ENCODE peak calls at places on chromosomes 4 and X, in seven cellular contexts. H is IMR-90, K is mesenchymal stem cell, R is trophoblast cell, C is mesendoderm, O is neuronal stem cell, J is H1. M is an unnamed sample.

GRCh38 chr4:38958453-38958852 is 73.8 kb downstream of the TMEM156 start:
- DNase-seq in H (peak; percentile 87), K (no peak), R (no peak), C (no peak), O (no peak), J (no peak), M (no peak)

GRCh38 chr4:996030-996993 is 3.1 kb upstream of the SLC26A1 start:
- DNase-seq in H (no peak), K (no peak), R (no peak), C (no peak), O (no peak), J (no peak), M (no peak)

GRCh38 chr4:47110670-47111069 is 79.3 kb downstream of the GABRB1 start:
- DNase-seq in H (no peak), K (no peak), R (no peak), C (no peak), O (no peak), J (no peak), M (no peak)

GRCh38 chr4:127540497-127541026 is 92.2 kb upstream of the INTU start:
- DNase-seq in H (no peak), K (no peak), R (no peak), C (no peak), O (no peak), J (no peak), M (no peak)

GRCh38 chr4:82484987-82485783 is 54.8 kb downstream of the ENOPH1 start:
- DNase-seq in H (no peak), K (no peak), R (no peak), C (no peak), O (no peak), J (no peak), M (no peak)

GRCh38 chr4:92305148-92305877 is 1.5 kb downstream of the GRID2 start:
- DNase-seq in H (peak; percentile 32), K (peak; percentile 49), R (no peak), C (peak; percentile 97), O (peak; percentile 82), J (peak; percentile 78), M (peak; percentile 96)

GRCh38 chr4:144575181-144575580 is 70.8 kb upstream of the HHIP start:
- DNase-seq in H (no peak), K (no peak), R (no peak), C (peak; percentile 48), O (no peak), J (no peak), M (no peak)

GRCh38 chrX:130741151-130741550 is 161.9 kb downstream of the ENOX2 start:
- DNase-seq in H (no peak), K (no peak), R (peak; percentile 52), C (no peak), O (no peak), J (no peak), M (no peak)

GRCh38 chr4:124337874-124338273 is 374.7 kb downstream of the ANKRD50 start:
- DNase-seq in H (peak; percentile 54), K (peak; percentile 47), R (no peak), C (no peak), O (no peak), J (no peak), M (no peak)

GRCh38 chr4:78426972-78427371 is 124.6 kb upstream of the ANXA3 start:
- DNase-seq in H (no peak), K (no peak), R (no peak), C (no peak), O (no peak), J (no peak), M (no peak)

GRCh38 chr4:76666940-76667532 is 230.9 kb downstream of the SOWAHB start:
- DNase-seq in H (no peak), K (peak; percentile 27), R (no peak), C (no peak), O (no peak), J (no peak), M (no peak)

GRCh38 chr4:45442466-45442865 is 681.4 kb downstream of the GABRG1 start:
- DNase-seq in H (no peak), K (peak; percentile 13), R (no peak), C (peak; percentile 7), O (no peak), J (no peak), M (no peak)

GRCh38 chr4:172270421-172270820 is 457.2 kb downstream of the GALNTL6 start:
- DNase-seq in H (no peak), K (no peak), R (no peak), C (no peak), O (no peak), J (no peak), M (no peak)

GRCh38 chr4:88985088-88985779 is 71.8 kb downstream of the FAM13A start:
- DNase-seq in H (peak; percentile 89), K (peak; percentile 42), R (no peak), C (no peak), O (no peak), J (no peak), M (no peak)

GRCh38 chrX:137562096-137562495 is 3.8 kb upstream of the ZIC3 start:
- DNase-seq in H (no peak), K (no peak), R (no peak), C (no peak), O (no peak), J (no peak), M (no peak)

GRCh38 chr4:576991-577498 is 950 bp upstream of the TMEM271 start:
- DNase-seq in H (no peak), K (peak; percentile 12), R (no peak), C (peak; percentile 40), O (no peak), J (no peak), M (no peak)

GRCh38 chr4:101707596-101707995 is 82.9 kb upstream of the BANK1 start:
- DNase-seq in H (peak; percentile 2), K (peak; percentile 24), R (no peak), C (no peak), O (no peak), J (no peak), M (no peak)

GRCh38 chrX:10015711-10016515 is 48.8 kb downstream of the CLDN34 start:
- DNase-seq in H (peak; percentile 35), K (peak; percentile 77), R (no peak), C (peak; percentile 56), O (no peak), J (no peak), M (peak; percentile 46)

GRCh38 chr4:96389752-96390151 is 549.9 kb downstream of the PDHA2 start:
- DNase-seq in H (no peak), K (no peak), R (no peak), C (no peak), O (no peak), J (no peak), M (no peak)
- H3K4ac ChIP-seq in H (no peak overlapping the region), K (no peak overlapping the region), R (no peak overlapping the region), C (no peak overlapping the region), O (no peak overlapping the region), J (no peak overlapping the region), M (no peak overlapping the region)

DNA sequence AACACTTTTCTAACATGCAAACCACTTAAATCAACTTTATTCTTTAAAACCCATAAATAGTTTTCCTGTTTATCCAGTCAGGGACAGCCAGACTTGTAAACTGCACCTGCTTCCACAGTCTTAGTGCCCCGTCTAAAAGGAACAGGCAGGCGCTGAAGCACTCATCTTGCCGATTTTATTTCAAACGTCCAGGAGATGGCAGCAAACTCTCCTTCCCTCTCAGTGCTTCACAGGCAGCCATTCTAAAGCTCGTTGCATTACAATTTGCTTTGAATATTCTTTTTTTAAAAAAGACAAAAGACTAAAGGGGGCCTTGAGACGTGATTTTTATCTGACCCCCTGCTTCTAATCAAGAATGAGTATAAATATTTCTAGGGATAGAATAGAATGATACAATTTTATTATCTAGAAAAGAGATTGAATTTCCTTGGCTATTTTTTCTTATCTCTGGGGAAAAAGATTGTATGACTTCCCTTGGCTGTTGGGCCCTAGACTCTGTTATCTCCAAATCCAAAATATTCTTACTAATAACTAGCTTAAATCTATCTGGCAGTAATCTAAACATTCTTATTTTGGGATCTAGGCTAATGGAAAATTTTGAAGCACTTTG is 93.6 kb upstream of the MYOZ2 start:
- DNase-seq in H (peak; percentile 83), K (peak; percentile 81), R (peak; percentile 55), C (peak; percentile 86), O (peak; percentile 65), J (peak; percentile 53), M (peak; percentile 70)
- H3K4me1 ChIP-seq in H (peaks cover 12% of the 10 kb centered on the region), K (peaks cover 5% of the 10 kb centered on the region), R (peaks cover 2% of the 10 kb centered on the region), C (no peaks in the 10 kb centered on the region), O (no peaks in the 10 kb centered on the region), J (peaks cover 3% of the 10 kb centered on the region), M (peaks cover 3% of the 10 kb centered on the region)

GRCh38 chr4:163142246-163142645 is 24.4 kb downstream of the NAF1 start:
- DNase-seq in H (no peak), K (no peak), R (no peak), C (no peak), O (no peak), J (no peak), M (no peak)
- H2AK5ac ChIP-seq in H (no peak overlapping the region), K (no peak overlapping the region), R (no peak overlapping the region), C (no peak overlapping the region), O (no peak overlapping the region), J (no peak overlapping the region), M (no peak overlapping the region)

DNA sequence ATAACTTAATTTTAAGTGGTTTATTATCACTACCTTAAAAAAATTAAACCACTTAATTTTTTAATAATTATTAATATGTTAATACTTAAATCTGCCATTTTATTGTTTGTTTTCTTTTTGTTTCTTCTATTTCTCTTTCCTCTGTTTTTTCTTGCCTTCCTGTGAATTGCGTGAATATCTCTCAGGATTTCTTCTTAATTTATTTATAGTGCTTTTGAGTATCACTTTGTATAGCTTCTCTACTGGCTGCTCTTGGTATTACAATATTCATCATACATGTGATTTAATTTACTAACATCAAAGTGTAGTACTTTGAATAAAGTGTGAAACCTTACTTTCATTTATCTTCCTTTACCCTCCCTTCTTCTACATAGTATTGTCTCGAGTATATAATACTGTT is 349.5 kb upstream of the CPXCR1 start:
- DNase-seq in H (no peak), K (no peak), R (no peak), C (no peak), O (no peak), J (no peak), M (no peak)
- H3K4ac ChIP-seq in H (no peak overlapping the region), K (no peak overlapping the region), R (no peak overlapping the region), C (no peak overlapping the region), O (no peak overlapping the region), J (no peak overlapping the region), M (no peak overlapping the region)

GRCh38 chrX:147897117-147897516 is 14.6 kb upstream of the FMR1 start:
- DNase-seq in H (no peak), K (no peak), R (no peak), C (no peak), O (no peak), J (no peak), M (no peak)
- H3K4me1 ChIP-seq in H (no peaks in the 10 kb centered on the region), K (no peaks in the 10 kb centered on the region), R (peaks cover 9% of the 10 kb centered on the region), C (no peaks in the 10 kb centered on the region), O (no peaks in the 10 kb centered on the region), J (no peaks in the 10 kb centered on the region), M (no peaks in the 10 kb centered on the region)

M was measured in H9.